ENCODE peak calls at places on chromosome 15, in eight cellular contexts. One of them, this sample, is unnamed.

GRCh38 chr15:99322643-99323405 is 71.5 kb downstream of the LRRC28 start:
- DNase-seq in AG09319: no peak
- DNase-seq in mesenchymal stem cell: no peak
- DNase-seq in COR-L47: no peak
- DNase-seq in HFF-Myc: no peak
- DNase-seq in activated CD4-positive, alpha-beta T cell treated with anti-CD3 and anti-CD28 coated beads, Interleukin-2, amount 10 ng/mL, durations not matched to agents 7 days and 5 days: no peak
- DNase-seq in GM19239: no peak
- DNase-seq in body of pancreas: no peak
- DNase-seq in this sample: no peak

GRCh38 chr15:88834211-88834812 is 31.1 kb downstream of the ACAN start:
- DNase-seq in AG09319: peak; percentile 14
- DNase-seq in mesenchymal stem cell: peak; percentile 50
- DNase-seq in COR-L47: no peak
- DNase-seq in HFF-Myc: no peak
- DNase-seq in activated CD4-positive, alpha-beta T cell treated with anti-CD3 and anti-CD28 coated beads, Interleukin-2, amount 10 ng/mL, durations not matched to agents 7 days and 5 days: peak; percentile 28
- DNase-seq in GM19239: no peak
- DNase-seq in body of pancreas: peak; percentile 50
- DNase-seq in this sample: peak; percentile 38

GRCh38 chr15:63187589-63188226 is 1.7 kb upstream of the RAB8B start:
- DNase-seq in AG09319: no peak
- DNase-seq in mesenchymal stem cell: no peak
- DNase-seq in COR-L47: no peak
- DNase-seq in HFF-Myc: no peak
- DNase-seq in activated CD4-positive, alpha-beta T cell treated with anti-CD3 and anti-CD28 coated beads, Interleukin-2, amount 10 ng/mL, durations not matched to agents 7 days and 5 days: no peak
- DNase-seq in GM19239: no peak
- DNase-seq in body of pancreas: no peak
- DNase-seq in this sample: no peak

GRCh38 chr15:85443593-85444328 is 63.4 kb downstream of the AKAP13 start:
- DNase-seq in AG09319: no peak
- DNase-seq in mesenchymal stem cell: peak; percentile 85
- DNase-seq in COR-L47: peak; percentile 53
- DNase-seq in HFF-Myc: no peak
- DNase-seq in activated CD4-positive, alpha-beta T cell treated with anti-CD3 and anti-CD28 coated beads, Interleukin-2, amount 10 ng/mL, durations not matched to agents 7 days and 5 days: peak; percentile 40
- DNase-seq in GM19239: no peak
- DNase-seq in body of pancreas: peak; percentile 43
- DNase-seq in this sample: no peak

GRCh38 chr15:73165844-73166243 is 113.6 kb downstream of the NEO1 start:
- DNase-seq in AG09319: no peak
- DNase-seq in mesenchymal stem cell: no peak
- DNase-seq in COR-L47: no peak
- DNase-seq in HFF-Myc: peak; percentile 7
- DNase-seq in activated CD4-positive, alpha-beta T cell treated with anti-CD3 and anti-CD28 coated beads, Interleukin-2, amount 10 ng/mL, durations not matched to agents 7 days and 5 days: no peak
- DNase-seq in GM19239: no peak
- DNase-seq in body of pancreas: no peak
- DNase-seq in this sample: no peak

GRCh38 chr15:50166216-50166615 is 15.8 kb upstream of the SLC27A2 start:
- DNase-seq in AG09319: peak; percentile 27
- DNase-seq in mesenchymal stem cell: peak; percentile 58
- DNase-seq in COR-L47: no peak
- DNase-seq in HFF-Myc: no peak
- DNase-seq in activated CD4-positive, alpha-beta T cell treated with anti-CD3 and anti-CD28 coated beads, Interleukin-2, amount 10 ng/mL, durations not matched to agents 7 days and 5 days: no peak
- DNase-seq in GM19239: no peak
- DNase-seq in body of pancreas: no peak
- DNase-seq in this sample: no peak

GRCh38 chr15:75062706-75063105 is 39.3 kb downstream of the PPCDC start:
- DNase-seq in AG09319: no peak
- DNase-seq in mesenchymal stem cell: no peak
- DNase-seq in COR-L47: no peak
- DNase-seq in HFF-Myc: no peak
- DNase-seq in activated CD4-positive, alpha-beta T cell treated with anti-CD3 and anti-CD28 coated beads, Interleukin-2, amount 10 ng/mL, durations not matched to agents 7 days and 5 days: no peak
- DNase-seq in GM19239: no peak
- DNase-seq in body of pancreas: no peak
- DNase-seq in this sample: no peak

GRCh38 chr15:65132841-65133549 is 613 bp downstream of the PDCD7 start:
- DNase-seq in AG09319: no peak
- DNase-seq in mesenchymal stem cell: peak; percentile 75
- DNase-seq in COR-L47: peak; percentile 16
- DNase-seq in HFF-Myc: no peak
- DNase-seq in activated CD4-positive, alpha-beta T cell treated with anti-CD3 and anti-CD28 coated beads, Interleukin-2, amount 10 ng/mL, durations not matched to agents 7 days and 5 days: peak; percentile 10
- DNase-seq in GM19239: peak; percentile 71
- DNase-seq in body of pancreas: peak; percentile 53
- DNase-seq in this sample: peak; percentile 79

GRCh38 chr15:51336011-51336410 is 2.4 kb downstream of the CYP19A1 start:
- DNase-seq in AG09319: no peak
- DNase-seq in mesenchymal stem cell: no peak
- DNase-seq in COR-L47: no peak
- DNase-seq in HFF-Myc: no peak
- DNase-seq in activated CD4-positive, alpha-beta T cell treated with anti-CD3 and anti-CD28 coated beads, Interleukin-2, amount 10 ng/mL, durations not matched to agents 7 days and 5 days: no peak
- DNase-seq in GM19239: no peak
- DNase-seq in body of pancreas: no peak
- DNase-seq in this sample: no peak

GRCh38 chr15:67177750-67178149 is 76.7 kb downstream of the AAGAB start:
- DNase-seq in AG09319: no peak
- DNase-seq in mesenchymal stem cell: peak; percentile 89
- DNase-seq in COR-L47: no peak
- DNase-seq in HFF-Myc: peak; percentile 60
- DNase-seq in activated CD4-positive, alpha-beta T cell treated with anti-CD3 and anti-CD28 coated beads, Interleukin-2, amount 10 ng/mL, durations not matched to agents 7 days and 5 days: no peak
- DNase-seq in GM19239: no peak
- DNase-seq in body of pancreas: no peak
- DNase-seq in this sample: no peak

GRCh38 chr15:76346666-76347506 is 10.3 kb downstream of the ISL2 start:
- DNase-seq in AG09319: no peak
- DNase-seq in mesenchymal stem cell: peak; percentile 51
- DNase-seq in COR-L47: no peak
- DNase-seq in HFF-Myc: no peak
- DNase-seq in activated CD4-positive, alpha-beta T cell treated with anti-CD3 and anti-CD28 coated beads, Interleukin-2, amount 10 ng/mL, durations not matched to agents 7 days and 5 days: no peak
- DNase-seq in GM19239: no peak
- DNase-seq in body of pancreas: no peak
- DNase-seq in this sample: peak; percentile 39

GRCh38 chr15:42581272-42581730 is 5.9 kb downstream of the STARD9 start:
- DNase-seq in AG09319: no peak
- DNase-seq in mesenchymal stem cell: peak; percentile 85
- DNase-seq in COR-L47: peak; percentile 83
- DNase-seq in HFF-Myc: no peak
- DNase-seq in activated CD4-positive, alpha-beta T cell treated with anti-CD3 and anti-CD28 coated beads, Interleukin-2, amount 10 ng/mL, durations not matched to agents 7 days and 5 days: peak; percentile 86
- DNase-seq in GM19239: peak; percentile 59
- DNase-seq in body of pancreas: peak; percentile 87
- DNase-seq in this sample: peak; percentile 81

GRCh38 chr15:38671675-38672141 is 107.1 kb upstream of the RASGRP1 start:
- DNase-seq in AG09319: no peak
- DNase-seq in mesenchymal stem cell: no peak
- DNase-seq in COR-L47: no peak
- DNase-seq in HFF-Myc: no peak
- DNase-seq in activated CD4-positive, alpha-beta T cell treated with anti-CD3 and anti-CD28 coated beads, Interleukin-2, amount 10 ng/mL, durations not matched to agents 7 days and 5 days: peak; percentile 53
- DNase-seq in GM19239: no peak
- DNase-seq in body of pancreas: no peak
- DNase-seq in this sample: no peak

GRCh38 chr15:71337197-71337845 is 222.1 kb downstream of the THSD4 start:
- DNase-seq in AG09319: no peak
- DNase-seq in mesenchymal stem cell: peak; percentile 47
- DNase-seq in COR-L47: no peak
- DNase-seq in HFF-Myc: peak; percentile 38
- DNase-seq in activated CD4-positive, alpha-beta T cell treated with anti-CD3 and anti-CD28 coated beads, Interleukin-2, amount 10 ng/mL, durations not matched to agents 7 days and 5 days: no peak
- DNase-seq in GM19239: no peak
- DNase-seq in body of pancreas: peak; percentile 10
- DNase-seq in this sample: no peak

GRCh38 chr15:80744411-80744810 is 34.8 kb upstream of the CEMIP start:
- DNase-seq in AG09319: no peak
- DNase-seq in mesenchymal stem cell: no peak
- DNase-seq in COR-L47: no peak
- DNase-seq in HFF-Myc: no peak
- DNase-seq in activated CD4-positive, alpha-beta T cell treated with anti-CD3 and anti-CD28 coated beads, Interleukin-2, amount 10 ng/mL, durations not matched to agents 7 days and 5 days: no peak
- DNase-seq in GM19239: no peak
- DNase-seq in body of pancreas: no peak
- DNase-seq in this sample: no peak

GRCh38 chr15:93173369-93173768 is 84.4 kb upstream of the RGMA start:
- DNase-seq in AG09319: no peak
- DNase-seq in mesenchymal stem cell: no peak
- DNase-seq in COR-L47: no peak
- DNase-seq in HFF-Myc: no peak
- DNase-seq in activated CD4-positive, alpha-beta T cell treated with anti-CD3 and anti-CD28 coated beads, Interleukin-2, amount 10 ng/mL, durations not matched to agents 7 days and 5 days: no peak
- DNase-seq in GM19239: no peak
- DNase-seq in body of pancreas: no peak
- DNase-seq in this sample: no peak

GRCh38 chr15:68231102-68231818 is 1.7 kb upstream of the CLN6 start:
- DNase-seq in AG09319: no peak
- DNase-seq in mesenchymal stem cell: no peak
- DNase-seq in COR-L47: no peak
- DNase-seq in HFF-Myc: no peak
- DNase-seq in activated CD4-positive, alpha-beta T cell treated with anti-CD3 and anti-CD28 coated beads, Interleukin-2, amount 10 ng/mL, durations not matched to agents 7 days and 5 days: no peak
- DNase-seq in GM19239: no peak
- DNase-seq in body of pancreas: no peak
- DNase-seq in this sample: no peak

GRCh38 chr15:48285329-48286214 is 45.7 kb upstream of the DUT start:
- DNase-seq in AG09319: peak; percentile 61
- DNase-seq in mesenchymal stem cell: peak; percentile 89
- DNase-seq in COR-L47: peak; percentile 67
- DNase-seq in HFF-Myc: peak; percentile 77
- DNase-seq in activated CD4-positive, alpha-beta T cell treated with anti-CD3 and anti-CD28 coated beads, Interleukin-2, amount 10 ng/mL, durations not matched to agents 7 days and 5 days: peak; percentile 62
- DNase-seq in GM19239: peak; percentile 28
- DNase-seq in body of pancreas: peak; percentile 71
- DNase-seq in this sample: peak; percentile 61

GRCh38 chr15:60255390-60255789 is 142.4 kb downstream of the ANXA2 start:
- DNase-seq in AG09319: no peak
- DNase-seq in mesenchymal stem cell: peak; percentile 1
- DNase-seq in COR-L47: no peak
- DNase-seq in HFF-Myc: no peak
- DNase-seq in activated CD4-positive, alpha-beta T cell treated with anti-CD3 and anti-CD28 coated beads, Interleukin-2, amount 10 ng/mL, durations not matched to agents 7 days and 5 days: peak; percentile 33
- DNase-seq in GM19239: no peak
- DNase-seq in body of pancreas: no peak
- DNase-seq in this sample: peak; percentile 49

This sample was measured in GM20000.